ENCODE peak calls at places on chromosomes 7 and 10, in nine cellular contexts. S is ovary, F is endodermal cell, M is uterus, Q is left lung, I is Caco-2, L is neuronal stem cell, V is heart left ventricle, X is heart right ventricle. O is an unnamed sample.
A peak's percentile ranks its signal among the peaks of the same experiment; 100 is the strongest.

GRCh38 chr7:157903715-157904114 is 566.9 kb downstream of the DNAJB6 start:
- DNase-seq in V (no peak), X (no peak), S (no peak), Q (no peak), L (no peak), M (no peak), F (peak; percentile 48), I (no peak), O (no peak)

GRCh38 chr10:24722131-24722675 is 1.5 kb downstream of the ARHGAP21 start:
- DNase-seq in L (no peak), V (no peak), F (no peak), M (no peak), S (no peak), I (no peak), Q (no peak), X (no peak), O (no peak)

GRCh38 chr7:3725145-3725544 is 424.1 kb downstream of the SDK1 start:
- DNase-seq in L (no peak), Q (no peak), S (peak; percentile 18), I (no peak), X (no peak), V (no peak), M (no peak), F (no peak), O (no peak)

GRCh38 chr10:74825033-74825370 is 1.4 kb upstream of the KAT6B start:
- DNase-seq in S (peak; percentile 75), X (peak; percentile 42), Q (peak; percentile 57), M (peak; percentile 46), I (peak; percentile 48), F (no peak), L (peak; percentile 41), V (peak; percentile 32), O (peak; percentile 61)

GRCh38 chr10:102812213-102812876 is 24.9 kb downstream of the CYP17A1 start:
- DNase-seq in I (no peak), F (no peak), V (no peak), X (no peak), M (no peak), L (no peak), S (no peak), Q (peak; percentile 49), O (peak; percentile 52)

GRCh38 chr7:140085447-140085846 is 22.7 kb upstream of the PARP12 start:
- DNase-seq in F (no peak), Q (no peak), V (no peak), X (no peak), S (no peak), L (no peak), M (no peak), I (no peak), O (no peak)

GRCh38 chr7:156178214-156178613 is 366.0 kb upstream of the SHH start:
- DNase-seq in X (no peak), M (no peak), S (no peak), L (no peak), Q (no peak), I (peak; percentile 20), V (no peak), F (peak; percentile 52), O (no peak)

GRCh38 chr7:103989785-103990775 is 622 bp upstream of the RELN start:
- DNase-seq in V (no peak), F (peak; percentile 86), Q (no peak), S (no peak), X (no peak), L (peak; percentile 51), M (no peak), I (no peak), O (no peak)

GRCh38 chr10:70906953-70907618 is 18.7 kb upstream of the PCBD1 start:
- DNase-seq in V (no peak), X (no peak), I (peak; percentile 32), Q (peak; percentile 22), F (no peak), S (no peak), M (no peak), L (no peak), O (peak; percentile 37)

GRCh38 chr7:159103382-159104187 is 41.1 kb downstream of the VIPR2 start:
- DNase-seq in I (no peak), S (peak; percentile 7), M (peak; percentile 6), Q (peak; percentile 4), L (no peak), V (peak; percentile 4), F (no peak), X (no peak), O (peak; percentile 22)

GRCh38 chr7:94391716-94392390 is 2.8 kb upstream of the COL1A2 start:
- DNase-seq in Q (no peak), X (peak; percentile 47), L (no peak), M (peak; percentile 46), S (peak; percentile 55), V (peak; percentile 56), F (peak; percentile 66), I (no peak), O (no peak)

DNA sequence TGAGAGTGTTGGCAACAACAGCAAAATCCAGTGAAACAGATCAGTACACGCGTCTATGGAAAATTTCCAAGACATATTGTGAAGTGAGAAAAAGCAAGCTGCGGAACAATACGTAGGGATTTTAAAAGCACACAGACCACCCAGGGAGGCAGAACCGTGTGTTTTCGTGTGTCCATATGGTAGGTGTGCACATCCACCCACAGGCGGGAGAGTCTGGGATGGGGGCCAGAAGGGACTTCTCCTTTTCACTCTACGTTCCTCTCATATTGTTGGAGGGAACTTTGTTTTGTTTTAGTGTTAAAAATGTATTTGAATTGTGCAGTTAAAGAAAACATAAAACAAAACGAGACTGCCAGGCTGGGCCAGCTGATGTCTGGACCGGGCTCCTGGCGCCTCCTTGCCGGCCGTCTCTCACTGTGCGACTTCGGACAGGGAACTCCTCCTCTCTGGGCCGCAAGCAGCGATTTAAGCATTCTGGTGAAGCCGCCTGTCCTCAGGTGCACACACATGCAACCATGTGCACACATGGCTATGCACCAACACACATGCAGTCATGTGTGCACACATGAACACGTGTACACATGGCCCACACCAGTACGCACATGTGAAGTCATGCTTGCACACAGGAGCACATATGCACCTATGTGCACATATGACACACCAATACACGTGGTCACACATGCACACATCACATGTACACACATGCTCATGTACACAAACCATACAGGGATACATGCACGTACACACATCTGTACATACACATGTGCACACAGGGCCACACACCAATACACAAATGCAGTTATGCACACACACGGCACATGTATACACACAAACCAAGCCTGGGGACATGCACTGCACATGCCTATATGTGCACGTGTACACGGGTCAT is 141.1 kb downstream of the ELFN1 start:
- DNase-seq in Q (no peak), F (no peak), I (no peak), V (no peak), L (no peak), X (no peak), M (no peak), S (peak; percentile 48), O (no peak)
- H3K4me3 ChIP-seq in Q (no peak overlapping the region), F (no peak overlapping the region), I (no peak overlapping the region), V (no peak overlapping the region), L (no peak overlapping the region), X (no peak overlapping the region), M (no peak overlapping the region), S (no peak overlapping the region), O (no peak overlapping the region)

DNA sequence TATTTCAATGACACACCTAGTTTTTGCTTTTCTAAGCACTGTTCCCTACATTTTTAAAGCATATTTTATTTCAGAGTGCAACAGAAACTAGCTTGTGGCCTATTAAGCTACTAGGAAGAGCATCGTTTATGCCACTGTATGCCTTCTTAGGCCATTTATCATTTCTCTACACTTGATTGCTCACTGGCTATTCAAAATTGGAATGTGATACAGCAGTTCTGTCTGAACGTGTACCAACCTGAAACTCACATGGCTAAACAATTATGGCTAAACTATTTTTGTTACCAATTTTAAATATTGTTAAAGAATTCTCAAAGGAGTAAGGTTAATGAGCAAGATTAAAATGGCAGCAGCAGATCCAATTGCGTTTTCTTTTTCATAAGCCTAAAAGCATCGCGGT is 105.2 kb downstream of the GSAP start:
- DNase-seq in F (no peak), V (no peak), Q (no peak), X (no peak), L (no peak), I (no peak), S (no peak), M (no peak), O (no peak)
- H3K4me1 ChIP-seq in F (no peaks in the 10 kb centered on the region), V (peaks cover 9% of the 10 kb centered on the region), Q (no peaks in the 10 kb centered on the region), X (no peaks in the 10 kb centered on the region), L (no peaks in the 10 kb centered on the region), I (peaks cover 6% of the 10 kb centered on the region), S (peaks cover 2% of the 10 kb centered on the region), M (no peaks in the 10 kb centered on the region), O (peaks cover 11% of the 10 kb centered on the region)

GRCh38 chr10:15088428-15089261 is at the start of gene ACBD7:
- DNase-seq in Q (peak; percentile 71), X (peak; percentile 57), F (peak; percentile 96), V (peak; percentile 75), M (peak; percentile 61), S (peak; percentile 77), L (peak; percentile 84), I (peak; percentile 87), O (peak; percentile 83)

GRCh38 chr10:15084502-15084922 is 4.1 kb downstream of the ACBD7 start:
- DNase-seq in S (peak; percentile 44), V (peak; percentile 50), Q (peak; percentile 58), F (peak; percentile 59), L (peak; percentile 37), X (peak; percentile 55), I (peak; percentile 92), M (peak; percentile 75), O (no peak)

DNA sequence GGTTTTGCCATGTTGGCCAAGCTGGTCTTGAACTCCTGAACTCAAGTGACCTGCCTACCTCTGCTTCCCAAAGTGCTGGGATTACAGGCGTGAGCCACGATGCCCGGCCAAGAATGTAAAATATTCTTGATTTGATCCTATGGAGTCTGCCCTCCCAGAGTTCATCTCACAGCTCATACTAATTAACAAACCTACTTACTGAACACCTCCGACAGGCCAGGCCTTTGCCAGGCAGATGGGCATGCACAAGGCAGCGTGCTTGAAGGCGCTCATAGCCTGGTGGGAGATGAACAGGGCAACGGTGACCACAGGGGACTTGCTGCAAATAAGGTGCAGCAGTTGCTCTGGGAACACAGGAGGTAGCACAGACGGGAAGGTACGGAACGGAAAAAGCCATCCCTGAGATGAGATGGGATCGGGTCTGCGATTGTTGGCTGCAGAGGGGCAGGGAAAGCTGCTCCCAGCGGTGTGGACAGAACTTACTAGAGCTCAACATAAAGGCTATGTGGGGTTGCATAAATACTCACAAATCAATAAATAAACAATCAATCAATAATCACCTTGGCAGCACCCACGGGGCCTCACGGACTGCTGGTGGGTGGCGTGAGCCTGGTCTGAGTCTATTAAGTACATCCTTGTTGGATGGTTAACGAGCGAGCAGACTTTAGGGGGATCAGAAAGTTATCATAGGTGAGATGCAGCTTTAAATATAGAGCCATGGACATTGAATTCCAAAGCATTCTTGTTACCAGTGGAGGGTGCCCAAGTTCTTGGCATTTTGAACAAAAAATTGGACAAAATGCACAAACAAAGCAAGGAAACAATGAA is 4.7 kb downstream of the ACBD7 start:
- DNase-seq in F (no peak), M (no peak), I (no peak), S (no peak), V (no peak), X (no peak), Q (no peak), L (no peak), O (no peak)
- H3K4me3 ChIP-seq in F (no peak overlapping the region), M (peak overlapping the region; percentile 38), I (peak overlapping the region; percentile 35), S (peak overlapping the region; percentile 46), V (peak overlapping the region; percentile 54), X (peak overlapping the region; percentile 43), Q (peak overlapping the region; percentile 31), L (peak overlapping the region; percentile 23), O (peak overlapping the region; percentile 48)

DNA sequence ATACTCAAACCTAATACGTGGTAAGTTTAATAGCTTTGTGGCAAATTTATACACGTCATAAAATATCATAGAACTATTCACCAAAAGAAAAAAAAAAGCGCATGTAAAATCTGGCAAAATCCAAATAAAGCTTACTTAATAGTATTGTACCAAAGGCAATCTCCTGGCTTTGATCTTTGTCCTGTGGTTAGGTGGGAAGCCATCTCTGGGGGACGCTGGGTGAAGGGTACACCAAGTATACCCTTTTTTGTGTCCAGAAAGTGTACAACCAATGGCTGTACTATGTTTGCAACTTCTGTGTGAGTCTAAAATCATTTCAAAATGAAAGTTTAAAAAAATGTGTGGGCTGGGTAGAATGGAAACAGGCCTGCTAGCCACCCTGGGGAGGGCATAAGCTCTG is 47.6 kb upstream of the ENO4 start:
- DNase-seq in F (no peak), X (no peak), S (no peak), M (no peak), V (no peak), Q (no peak), I (no peak), L (no peak), O (no peak)
- H3K4me1 ChIP-seq in F (no peaks in the 10 kb centered on the region), X (no peaks in the 10 kb centered on the region), S (no peaks in the 10 kb centered on the region), M (no peaks in the 10 kb centered on the region), V (no peaks in the 10 kb centered on the region), Q (no peaks in the 10 kb centered on the region), I (no peaks in the 10 kb centered on the region), L (peaks cover 4% of the 10 kb centered on the region), O (no peaks in the 10 kb centered on the region)

O was measured in lower lobe of right lung.